ENCODE peak calls at places on chromosomes 16 and 17, in ten cellular contexts. M, V, H, Z, J, L, C, I, F and W are unnamed samples.
A peak's percentile ranks its signal among the peaks of the same experiment; 100 is the strongest.

GRCh38 chr17:72386619-72387237 is 265.9 kb downstream of the SOX9 start:
- DNase-seq in M (no peak), V (no peak), H (no peak), Z (no peak), J (peak; percentile 49), L (no peak), C (no peak), I (no peak), F (no peak), W (no peak)

GRCh38 chr17:46976626-46977270 is 2.3 kb downstream of the RPRML start:
- DNase-seq in M (no peak), V (no peak), H (peak; percentile 89), Z (no peak), J (no peak), L (peak; percentile 51), C (no peak), I (no peak), F (no peak), W (no peak)

GRCh38 chr17:3015890-3016289 is 47.5 kb downstream of the OR1D5 start:
- DNase-seq in M (no peak), V (no peak), H (peak; percentile 15), Z (peak; percentile 46), J (no peak), L (no peak), C (no peak), I (peak; percentile 69), F (no peak), W (no peak)

GRCh38 chr17:77101521-77102410 is 39.0 kb upstream of the SEC14L1 start:
- DNase-seq in M (no peak), V (no peak), H (no peak), Z (no peak), J (no peak), L (no peak), C (no peak), I (no peak), F (no peak), W (no peak)

GRCh38 chr16:50781043-50781442 is 39.2 kb downstream of the CYLD start:
- DNase-seq in M (no peak), V (no peak), H (peak; percentile 93), Z (peak; percentile 8), J (no peak), L (peak; percentile 63), C (no peak), I (peak; percentile 22), F (no peak), W (no peak)

GRCh38 chr17:59451706-59452105 is 113.7 kb upstream of the DHX40 start:
- DNase-seq in M (no peak), V (no peak), H (peak; percentile 62), Z (peak; percentile 77), J (peak; percentile 19), L (no peak), C (no peak), I (peak; percentile 88), F (no peak), W (peak; percentile 89)

GRCh38 chr17:11935734-11936406 is 61.4 kb downstream of the ZNF18 start:
- DNase-seq in M (no peak), V (no peak), H (peak; percentile 75), Z (peak; percentile 33), J (peak; percentile 63), L (peak; percentile 69), C (no peak), I (peak; percentile 40), F (no peak), W (peak; percentile 51)

GRCh38 chr16:10961231-10961630 is 16.9 kb downstream of the CLEC16A start:
- DNase-seq in M (no peak), V (no peak), H (peak; percentile 38), Z (peak; percentile 95), J (peak; percentile 89), L (no peak), C (no peak), I (peak; percentile 97), F (no peak), W (peak; percentile 74)

GRCh38 chr16:53132406-53132805 is 77.6 kb downstream of the CHD9 start:
- DNase-seq in M (no peak), V (no peak), H (no peak), Z (no peak), J (peak; percentile 49), L (no peak), C (no peak), I (peak; percentile 45), F (no peak), W (no peak)

GRCh38 chr16:88119881-88120280 is 168.6 kb downstream of the BANP start:
- DNase-seq in M (no peak), V (no peak), H (no peak), Z (no peak), J (no peak), L (no peak), C (no peak), I (no peak), F (no peak), W (no peak)

GRCh38 chr16:88116121-88116900 is 165.1 kb downstream of the BANP start:
- DNase-seq in M (no peak), V (no peak), H (no peak), Z (peak; percentile 77), J (no peak), L (no peak), C (no peak), I (peak; percentile 17), F (no peak), W (no peak)

GRCh38 chr16:88118376-88118775 is 167.1 kb downstream of the BANP start:
- DNase-seq in M (no peak), V (no peak), H (peak; percentile 18), Z (no peak), J (no peak), L (peak; percentile 22), C (no peak), I (no peak), F (no peak), W (no peak)

GRCh38 chr16:88121886-88122580 is 170.8 kb downstream of the BANP start:
- DNase-seq in M (no peak), V (no peak), H (no peak), Z (no peak), J (no peak), L (no peak), C (no peak), I (no peak), F (no peak), W (no peak)

GRCh38 chr16:88120812-88121211 is 169.6 kb downstream of the BANP start:
- DNase-seq in M (no peak), V (no peak), H (no peak), Z (no peak), J (no peak), L (no peak), C (no peak), I (no peak), F (no peak), W (no peak)
- H3K4me1 ChIP-seq in M (peaks cover 22% of the 10 kb centered on the region), V (no peaks in the 10 kb centered on the region), H (no peaks in the 10 kb centered on the region), Z (peaks cover 31% of the 10 kb centered on the region), J (peaks cover 14% of the 10 kb centered on the region), L (peaks cover 13% of the 10 kb centered on the region), C (no peaks in the 10 kb centered on the region), I (peaks cover 14% of the 10 kb centered on the region), F (peaks cover 10% of the 10 kb centered on the region), W (peaks cover 23% of the 10 kb centered on the region)

DNA sequence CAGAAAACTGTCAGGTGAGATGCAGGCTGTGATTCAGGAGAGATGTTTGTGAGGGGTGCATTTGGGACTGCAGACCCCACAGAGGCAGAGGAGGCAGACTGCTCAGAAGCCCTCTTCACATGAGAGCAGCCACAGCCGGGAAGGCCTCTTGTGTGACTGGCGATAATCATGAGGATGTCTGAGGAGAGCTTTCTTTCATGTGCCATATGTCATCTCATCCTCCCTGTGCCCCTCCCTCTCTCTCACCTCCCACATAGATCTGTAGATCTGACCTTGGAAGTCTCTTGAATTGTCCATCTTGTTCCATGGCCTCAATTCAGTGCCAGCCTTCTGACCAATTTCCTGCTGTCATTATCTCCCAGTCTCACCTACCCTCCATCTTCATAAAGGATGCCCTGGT is 50.5 kb downstream of the EPN2 start:
- DNase-seq in M (no peak), V (no peak), H (no peak), Z (no peak), J (no peak), L (no peak), C (no peak), I (no peak), F (no peak), W (no peak)
- H3K4me1 ChIP-seq in M (peaks cover 78% of the 10 kb centered on the region), V (peaks cover 42% of the 10 kb centered on the region), H (peaks cover 5% of the 10 kb centered on the region), Z (peaks cover 15% of the 10 kb centered on the region), J (peaks cover 12% of the 10 kb centered on the region), L (peaks cover 26% of the 10 kb centered on the region), C (peaks cover 10% of the 10 kb centered on the region), I (no peaks in the 10 kb centered on the region), F (peaks cover 86% of the 10 kb centered on the region), W (peaks cover 4% of the 10 kb centered on the region)

GRCh38 chr17:17826340-17826708 is 10.5 kb downstream of the SREBF1 start:
- DNase-seq in M (no peak), V (no peak), H (no peak), Z (no peak), J (no peak), L (no peak), C (no peak), I (no peak), F (no peak), W (no peak)

GRCh38 chr17:17823433-17824118 is 13.2 kb downstream of the SREBF1 start:
- DNase-seq in M (no peak), V (peak; percentile 89), H (peak; percentile 97), Z (peak; percentile 61), J (peak; percentile 93), L (peak; percentile 99), C (peak; percentile 92), I (peak; percentile 91), F (peak; percentile 53), W (peak; percentile 86)

GRCh38 chr17:17824780-17825614 is 11.8 kb downstream of the SREBF1 start:
- DNase-seq in M (no peak), V (no peak), H (peak; percentile 80), Z (no peak), J (no peak), L (peak; percentile 42), C (no peak), I (peak; percentile 72), F (no peak), W (no peak)

GRCh38 chr17:17822189-17822978 is 14.4 kb downstream of the SREBF1 start:
- DNase-seq in M (no peak), V (no peak), H (no peak), Z (peak; percentile 87), J (peak; percentile 44), L (no peak), C (no peak), I (peak; percentile 84), F (no peak), W (no peak)

GRCh38 chr17:17824119-17824779 is 12.5 kb downstream of the SREBF1 start:
- DNase-seq in M (no peak), V (no peak), H (peak; percentile 57), Z (no peak), J (no peak), L (peak; percentile 37), C (no peak), I (no peak), F (no peak), W (no peak)
- H3K4me1 ChIP-seq in M (peaks cover 87% of the 10 kb centered on the region), V (peaks cover 73% of the 10 kb centered on the region), H (peaks cover 20% of the 10 kb centered on the region), Z (peaks cover 51% of the 10 kb centered on the region), J (peaks cover 61% of the 10 kb centered on the region), L (peaks cover 41% of the 10 kb centered on the region), C (peaks cover 23% of the 10 kb centered on the region), I (peaks cover 35% of the 10 kb centered on the region), F (peaks cover 91% of the 10 kb centered on the region), W (peaks cover 81% of the 10 kb centered on the region)

DNA sequence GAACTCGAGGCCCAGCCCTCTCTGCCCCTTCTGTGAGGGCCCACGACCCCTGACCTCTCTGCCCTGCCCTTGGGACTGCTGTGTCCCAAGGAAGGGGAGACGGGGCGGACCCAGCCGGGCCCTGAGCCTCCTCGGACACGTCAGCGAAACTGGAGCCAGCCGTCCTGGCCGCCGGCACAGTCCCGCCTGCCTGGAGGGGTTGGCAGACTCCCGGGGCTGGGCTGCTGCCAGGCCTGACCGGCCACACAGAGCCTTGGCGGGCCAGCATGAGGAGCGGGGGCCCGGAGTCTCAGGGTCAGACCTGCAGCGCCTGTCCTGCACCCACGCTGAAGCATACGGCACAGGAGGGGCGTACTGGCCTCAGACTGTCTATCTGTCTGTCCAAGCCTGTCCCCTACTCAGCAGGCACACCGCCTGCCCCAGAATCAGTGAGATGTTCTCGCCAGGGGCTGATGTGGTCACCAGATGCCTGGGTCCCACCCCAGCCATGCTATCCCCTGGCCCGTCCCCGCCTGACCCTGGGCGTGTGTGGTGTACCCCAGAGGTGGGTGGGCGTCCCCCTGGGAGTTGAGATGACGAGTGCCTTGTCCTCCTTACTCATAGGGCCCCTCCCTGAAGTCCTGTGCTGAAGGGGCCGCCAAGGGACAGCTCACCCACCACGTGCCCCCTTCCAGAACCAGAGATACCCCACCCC is 4.6 kb downstream of the VASN start:
- DNase-seq in M (no peak), V (peak; percentile 92), H (no peak), Z (peak; percentile 84), J (peak; percentile 93), L (peak; percentile 4), C (peak; percentile 75), I (peak; percentile 94), F (no peak), W (no peak)
- H3K4me1 ChIP-seq in M (peaks cover 72% of the 10 kb centered on the region), V (peaks cover 75% of the 10 kb centered on the region), H (peaks cover 24% of the 10 kb centered on the region), Z (peaks cover 37% of the 10 kb centered on the region), J (peaks cover 54% of the 10 kb centered on the region), L (peaks cover 54% of the 10 kb centered on the region), C (peaks cover 7% of the 10 kb centered on the region), I (peaks cover 59% of the 10 kb centered on the region), F (peaks cover 92% of the 10 kb centered on the region), W (peaks cover 46% of the 10 kb centered on the region)